ENCODE peak calls at places on chromosomes 7 and 10, in five cellular contexts. K, P, F, M and N are unnamed samples.

GRCh38 chr10:127886371-127887051 is 6.2 kb downstream of the CLRN3 start:
- DNase-seq in K (peak), P (no peak), F (no peak), M (no peak), N (no peak)

GRCh38 chr10:105063796-105064195 is 422.7 kb downstream of the SORCS3 start:
- DNase-seq in K (no peak), P (peak), F (no peak), M (peak), N (no peak)

GRCh38 chr7:135966341-135967043 is 10.7 kb downstream of the MTPN start:
- DNase-seq in K (no peak), P (no peak), F (no peak), M (no peak), N (no peak)

GRCh38 chr7:77199008-77199966 is at the start of gene FGL2:
- DNase-seq in K (no peak), P (peak), F (peak), M (no peak), N (peak)

GRCh38 chr7:147022056-147022455 is 905.5 kb downstream of the CNTNAP2 start:
- DNase-seq in K (no peak), P (no peak), F (no peak), M (no peak), N (no peak)

GRCh38 chr10:101066890-101067355 is 5.1 kb downstream of the KAZALD1 start:
- DNase-seq in K (no peak), P (peak), F (no peak), M (no peak), N (peak)

GRCh38 chr7:45244996-45245395 is 87.4 kb downstream of the RAMP3 start:
- DNase-seq in K (no peak), P (no peak), F (no peak), M (no peak), N (no peak)

GRCh38 chr7:99837649-99838361 is 10.0 kb downstream of the CYP3A43 start:
- DNase-seq in K (no peak), P (no peak), F (no peak), M (no peak), N (no peak)

GRCh38 chr10:71074176-71074755 is 138.1 kb upstream of the UNC5B start:
- DNase-seq in K (no peak), P (no peak), F (peak), M (no peak), N (peak)

GRCh38 chr10:58952162-58952561 is 224.3 kb upstream of the PHYHIPL start:
- DNase-seq in K (no peak), P (no peak), F (peak), M (no peak), N (no peak)

GRCh38 chr10:13102002-13102794 is 2.2 kb downstream of the OPTN start:
- DNase-seq in K (no peak), P (no peak), F (no peak), M (no peak), N (no peak)

GRCh38 chr10:98340946-98341345 is 73.0 kb upstream of the LOXL4 start:
- DNase-seq in K (no peak), P (peak), F (no peak), M (no peak), N (no peak)

GRCh38 chr7:47572939-47573757 is 8.8 kb downstream of the TNS3 start:
- DNase-seq in K (no peak), P (no peak), F (no peak), M (no peak), N (no peak)

GRCh38 chr10:132096223-132096622 is 30.5 kb downstream of the JAKMIP3 start:
- DNase-seq in K (peak), P (no peak), F (no peak), M (peak), N (peak)

GRCh38 chr10:124385627-124386185 is 33.0 kb downstream of the OAT start:
- DNase-seq in K (no peak), P (no peak), F (peak), M (no peak), N (no peak)

GRCh38 chr7:157752832-157753291 is 416.1 kb downstream of the DNAJB6 start:
- DNase-seq in K (no peak), P (peak), F (no peak), M (no peak), N (peak)

GRCh38 chr7:150359007-150359917 is 9.4 kb upstream of the REPIN1 start:
- DNase-seq in K (no peak), P (no peak), F (peak), M (no peak), N (no peak)

GRCh38 chr10:13087986-13088618 is 11.9 kb upstream of the OPTN start:
- DNase-seq in K (no peak), P (no peak), F (no peak), M (no peak), N (no peak)

GRCh38 chr10:47141349-47141748 is 158.6 kb upstream of the GDF10 start:
- DNase-seq in K (no peak), P (no peak), F (no peak), M (no peak), N (no peak)

GRCh38 chr7:16637279-16637795 is 8.2 kb downstream of the ANKMY2 start:
- DNase-seq in K (no peak), P (no peak), F (no peak), M (no peak), N (no peak)